ENCODE peak calls at places on chromosomes 6 and 20, in five cellular contexts. N is stimulated activated CD8-positive, alpha-beta memory T cell treated with anti-CD3 and anti-CD28 coated beads, Interleukin-2, amount 100 ng/mL, for 1 hour; W is cardiac muscle cell; J is activated T-helper 1 cell treated with Interleukin-2 at 50 U/mL for 16 hours; Z is heart right ventricle. V is an unnamed sample.

GRCh38 chr6:5457036-5457435 is 195.7 kb downstream of the FARS2 start:
- DNase-seq in Z (no peak), J (no peak), W (no peak), N (no peak), V (no peak)

GRCh38 chr20:48147326-48147725 is 362.0 kb upstream of the SULF2 start:
- DNase-seq in W (no peak), J (no peak), N (no peak), Z (no peak), V (no peak)

GRCh38 chr6:30615958-30616810 is 859 bp downstream of the PPP1R10 start:
- DNase-seq in W (peak), J (peak), N (no peak), Z (no peak), V (no peak)

GRCh38 chr20:24766826-24767622 is 182.0 kb upstream of the CST7 start:
- DNase-seq in Z (no peak), W (no peak), N (no peak), J (no peak), V (no peak)

GRCh38 chr20:4601630-4602296 is 119.9 kb upstream of the PRND start:
- DNase-seq in Z (peak), N (no peak), W (no peak), J (no peak), V (no peak)

GRCh38 chr20:64183313-64183712 is 19.1 kb downstream of the MYT1 start:
- DNase-seq in W (no peak), Z (no peak), J (no peak), N (no peak), V (no peak)

GRCh38 chr6:158611600-158612041 is 32.9 kb downstream of the DYNLT1 start:
- DNase-seq in Z (no peak), W (peak), N (no peak), J (no peak), V (no peak)

GRCh38 chr6:150537481-150537880 is 62.2 kb upstream of the PLEKHG1 start:
- DNase-seq in W (no peak), N (no peak), J (no peak), Z (no peak), V (no peak)

GRCh38 chr20:56373942-56374341 is 15.2 kb downstream of the FAM210B start:
- DNase-seq in J (no peak), N (no peak), Z (no peak), W (no peak), V (no peak)

GRCh38 chr6:91273729-91274128 is 686.9 kb upstream of the MAP3K7 start:
- DNase-seq in J (no peak), N (no peak), Z (peak), W (no peak), V (no peak)

GRCh38 chr20:20413801-20414200 is 45.9 kb downstream of the INSM1 start:
- DNase-seq in Z (no peak), J (no peak), N (no peak), W (peak), V (no peak)

GRCh38 chr20:4563534-4563933 is 158.2 kb upstream of the PRND start:
- DNase-seq in W (peak), N (no peak), Z (no peak), J (no peak), V (no peak)

GRCh38 chr6:21214738-21215448 is 378.7 kb upstream of the SOX4 start:
- DNase-seq in J (no peak), Z (no peak), N (no peak), W (no peak), V (no peak)

GRCh38 chr6:34723203-34723602 is 26.6 kb upstream of the ILRUN start:
- DNase-seq in J (no peak), Z (no peak), N (no peak), W (no peak), V (no peak)

GRCh38 chr6:106444777-106445507 is 84.4 kb downstream of the CRYBG1 start:
- DNase-seq in N (no peak), J (no peak), W (peak), Z (peak), V (peak)

GRCh38 chr20:40251284-40251932 is 437.6 kb downstream of the MAFB start:
- DNase-seq in J (no peak), Z (no peak), N (no peak), W (peak), V (no peak)

GRCh38 chr6:152207915-152208714 is 400.6 kb downstream of the ESR1 start:
- DNase-seq in W (no peak), Z (no peak), J (no peak), N (no peak), V (no peak)

GRCh38 chr20:45611054-45611453 is 18.5 kb upstream of the WFDC10A start:
- DNase-seq in J (no peak), Z (no peak), N (no peak), W (no peak), V (no peak)

GRCh38 chr6:18240230-18240629 is 24.1 kb downstream of the DEK start:
- DNase-seq in Z (no peak), W (no peak), N (no peak), J (no peak), V (no peak)

GRCh38 chr6:41785254-41785653 is 2.2 kb upstream of the TOMM6 start:
- DNase-seq in J (no peak), N (no peak), W (no peak), Z (no peak), V (no peak)

GRCh38 chr6:4474810-4475209 is 301.4 kb upstream of the CDYL start:
- DNase-seq in N (no peak), J (no peak), W (no peak), Z (no peak), V (no peak)

GRCh38 chr6:155916870-155917624 is 461.4 kb upstream of the NOX3 start:
- DNase-seq in Z (no peak), N (no peak), W (no peak), J (no peak), V (no peak)

GRCh38 chr6:163525926-163526325 is 111.4 kb downstream of the QKI start:
- DNase-seq in N (no peak), Z (no peak), W (no peak), J (no peak), V (no peak)

GRCh38 chr6:47519279-47519678 is 41.7 kb downstream of the CD2AP start:
- DNase-seq in N (no peak), J (no peak), W (no peak), Z (no peak), V (no peak)

GRCh38 chr6:45184937-45185336 is 143.2 kb upstream of the RUNX2 start:
- DNase-seq in J (no peak), N (no peak), W (peak), Z (no peak), V (no peak)

GRCh38 chr6:63635165-63635562 is 438 bp upstream of the PHF3 start:
- DNase-seq in Z (peak), N (no peak), J (no peak), W (no peak), V (no peak)

GRCh38 chr6:98871821-98872220 is 37.4 kb downstream of the POU3F2 start:
- DNase-seq in J (no peak), N (no peak), W (no peak), Z (no peak), V (no peak)

GRCh38 chr6:24761193-24761835 is 13.4 kb upstream of the GMNN start:
- DNase-seq in Z (no peak), W (no peak), N (no peak), J (no peak), V (no peak)

GRCh38 chr6:51579013-51579412 is 508.4 kb downstream of the PKHD1 start:
- DNase-seq in N (no peak), Z (no peak), J (no peak), W (no peak), V (no peak)

GRCh38 chr20:5667703-5668528 is 82.3 kb upstream of the SHLD1 start:
- DNase-seq in J (no peak), N (no peak), W (no peak), Z (no peak), V (no peak)

V was measured in activated gamma-delta T cell treated with anti-CD3 and anti-CD28 coated beads, Interleukin-2, amount 50 U/mL, for 16 hours.